ENCODE peak calls at places on chromosomes 5 and 9, in four cellular contexts. One of them, this sample, is unnamed.

GRCh38 chr9:20187318-20187717 is 398.5 kb upstream of the SLC24A2 start:
- DNase-seq in GM12891: no peak
- DNase-seq in GM12878: no peak
- DNase-seq in HepG2: no peak
- DNase-seq in this sample: no peak

GRCh38 chr5:74232281-74232680 is 408.2 kb downstream of the ENC1 start:
- DNase-seq in HepG2: no peak
- DNase-seq in GM12891: no peak
- DNase-seq in GM12878: no peak
- DNase-seq in this sample: no peak

GRCh38 chr5:154899107-154899816 is 38.7 kb downstream of the GEMIN5 start:
- DNase-seq in GM12878: no peak
- DNase-seq in HepG2: no peak
- DNase-seq in GM12891: no peak
- DNase-seq in this sample: no peak

GRCh38 chr9:110954822-110955291 is 83.4 kb downstream of the LPAR1 start:
- DNase-seq in GM12878: no peak
- DNase-seq in GM12891: no peak
- DNase-seq in HepG2: no peak
- DNase-seq in this sample: no peak

GRCh38 chr9:124205686-124206352 is 51.9 kb upstream of the NEK6 start:
- DNase-seq in HepG2: no peak
- DNase-seq in GM12878: no peak
- DNase-seq in GM12891: no peak
- DNase-seq in this sample: no peak

GRCh38 chr9:121837113-121838010 is 185.9 kb downstream of the DAB2IP start:
- DNase-seq in HepG2: no peak
- DNase-seq in GM12891: no peak
- DNase-seq in GM12878: no peak
- DNase-seq in this sample: no peak

GRCh38 chr9:111078391-111079038 is 40.2 kb upstream of the LPAR1 start:
- DNase-seq in GM12891: no peak
- DNase-seq in HepG2: no peak
- DNase-seq in GM12878: peak
- DNase-seq in this sample: no peak

GRCh38 chr9:36874261-36874660 is 159.8 kb downstream of the PAX5 start:
- DNase-seq in GM12878: no peak
- DNase-seq in GM12891: no peak
- DNase-seq in HepG2: no peak
- DNase-seq in this sample: peak

GRCh38 chr5:33850100-33850594 is 41.6 kb downstream of the ADAMTS12 start:
- DNase-seq in GM12891: peak
- DNase-seq in GM12878: peak
- DNase-seq in HepG2: peak
- DNase-seq in this sample: no peak

GRCh38 chr5:380701-381309 is 59.3 kb downstream of the AHRR start:
- DNase-seq in HepG2: no peak
- DNase-seq in GM12891: no peak
- DNase-seq in GM12878: no peak
- DNase-seq in this sample: peak

GRCh38 chr9:115850548-115851304 is 302.9 kb upstream of the PAPPA start:
- DNase-seq in GM12878: no peak
- DNase-seq in GM12891: no peak
- DNase-seq in HepG2: no peak
- DNase-seq in this sample: no peak

GRCh38 chr5:113213551-113213971 is 221.2 kb downstream of the TSSK1B start:
- DNase-seq in HepG2: no peak
- DNase-seq in GM12878: no peak
- DNase-seq in GM12891: no peak
- DNase-seq in this sample: no peak

GRCh38 chr9:137368431-137369110 is 54.4 kb downstream of the EXD3 start:
- DNase-seq in GM12878: no peak
- DNase-seq in GM12891: no peak
- DNase-seq in HepG2: no peak
- DNase-seq in this sample: peak

GRCh38 chr5:38591450-38591849 is 35.0 kb upstream of the LIFR start:
- DNase-seq in HepG2: no peak
- DNase-seq in GM12878: no peak
- DNase-seq in GM12891: no peak
- DNase-seq in this sample: no peak

GRCh38 chr9:123928471-123929176 is 1.3 kb downstream of the DENND1A start:
- DNase-seq in HepG2: no peak
- DNase-seq in GM12878: no peak
- DNase-seq in GM12891: no peak
- DNase-seq in this sample: no peak

GRCh38 chr5:137791387-137791786 is 37.2 kb upstream of the HNRNPA0 start:
- DNase-seq in GM12878: no peak
- DNase-seq in GM12891: no peak
- DNase-seq in HepG2: no peak
- DNase-seq in this sample: no peak

GRCh38 chr9:134629586-134630392 is 11.8 kb upstream of the COL5A1 start:
- DNase-seq in HepG2: no peak
- DNase-seq in GM12878: no peak
- DNase-seq in GM12891: no peak
- DNase-seq in this sample: peak

GRCh38 chr5:62299097-62299496 is 6.9 kb upstream of the KIF2A start:
- DNase-seq in HepG2: no peak
- DNase-seq in GM12891: no peak
- DNase-seq in GM12878: no peak
- DNase-seq in this sample: no peak

GRCh38 chr5:50874277-50874984 is 208.0 kb downstream of the PARP8 start:
- DNase-seq in HepG2: no peak
- DNase-seq in GM12891: no peak
- DNase-seq in GM12878: no peak
- DNase-seq in this sample: no peak

GRCh38 chr5:175814676-175815075 is 56.7 kb upstream of the CPLX2 start:
- DNase-seq in HepG2: no peak
- DNase-seq in GM12878: no peak
- DNase-seq in GM12891: no peak
- DNase-seq in this sample: peak

GRCh38 chr5:151611127-151611775 is 20.1 kb upstream of the FAT2 start:
- DNase-seq in GM12891: no peak
- DNase-seq in HepG2: no peak
- DNase-seq in GM12878: no peak
- DNase-seq in this sample: no peak

GRCh38 chr5:151614565-151614964 is 23.4 kb upstream of the FAT2 start:
- DNase-seq in GM12891: no peak
- DNase-seq in HepG2: no peak
- DNase-seq in GM12878: no peak
- DNase-seq in this sample: no peak

GRCh38 chr5:151608522-151608921 is 17.4 kb upstream of the FAT2 start:
- DNase-seq in HepG2: no peak
- DNase-seq in GM12878: no peak
- DNase-seq in GM12891: no peak
- DNase-seq in this sample: no peak

GRCh38 chr5:151615431-151615830 is 24.3 kb upstream of the FAT2 start:
- DNase-seq in GM12878: no peak
- DNase-seq in HepG2: no peak
- DNase-seq in GM12891: no peak
- DNase-seq in this sample: no peak

DNA sequence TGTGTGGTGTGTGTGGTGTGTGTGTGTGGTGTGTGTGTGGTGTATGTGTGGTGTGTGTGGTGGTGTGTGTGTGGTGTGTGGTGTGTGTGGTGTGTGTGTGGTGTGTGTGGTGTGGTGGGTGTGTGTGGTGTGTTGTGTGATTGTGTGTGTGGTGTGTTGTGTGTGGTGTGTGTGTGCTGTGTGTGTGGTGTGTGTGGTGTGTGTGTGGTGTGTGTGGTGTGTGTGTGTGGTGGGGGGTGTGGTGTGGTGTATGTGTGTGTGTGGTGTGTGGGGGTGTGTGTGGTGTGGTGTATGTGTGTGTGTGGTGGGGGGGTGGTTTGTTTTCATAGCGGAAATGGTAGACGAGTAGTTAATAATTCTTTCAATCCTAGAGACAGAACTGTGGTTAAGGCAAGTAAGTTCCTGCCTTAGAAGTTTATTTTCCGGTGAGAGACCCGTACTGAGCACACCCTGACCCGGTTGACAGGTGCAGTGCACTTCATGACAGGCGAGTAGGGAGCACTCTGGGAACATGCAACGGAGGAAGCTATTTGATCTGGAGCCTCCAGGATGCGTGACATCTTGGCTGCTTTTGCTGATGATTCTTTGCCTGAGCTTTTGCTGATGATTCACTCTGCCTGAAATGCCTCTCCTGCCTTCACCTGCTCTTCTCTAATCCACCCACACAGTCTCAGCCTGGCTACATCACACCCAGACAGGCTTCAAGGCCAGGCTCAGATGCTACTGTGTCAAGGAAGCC is 21.7 kb upstream of the FAT2 start:
- DNase-seq in GM12878: peak
- DNase-seq in HepG2: no peak
- DNase-seq in GM12891: peak
- DNase-seq in this sample: no peak
- TF ChIP-seq POLR2AphosphoS5 in GM12878: no peak
- TF ChIP-seq POLR2AphosphoS5 in HepG2: no peak
- TF ChIP-seq POLR2AphosphoS5 in GM12891: no peak
- TF ChIP-seq POLR2AphosphoS5 in this sample: no peak

GRCh38 chr5:140548300-140548688 is 832 bp downstream of the EIF4EBP3 start:
- DNase-seq in GM12878: no peak
- DNase-seq in GM12891: no peak
- DNase-seq in HepG2: no peak
- DNase-seq in this sample: no peak

GRCh38 chr5:140546851-140547507 is 483 bp upstream of the EIF4EBP3 start:
- DNase-seq in GM12891: no peak
- DNase-seq in GM12878: no peak
- DNase-seq in HepG2: peak
- DNase-seq in this sample: peak

GRCh38 chr5:140549237-140550144 is 2.0 kb downstream of the EIF4EBP3 start:
- DNase-seq in GM12878: no peak
- DNase-seq in HepG2: no peak
- DNase-seq in GM12891: no peak
- DNase-seq in this sample: no peak

GRCh38 chr5:140548791-140549190 is 1.3 kb downstream of the EIF4EBP3 start:
- DNase-seq in HepG2: no peak
- DNase-seq in GM12878: no peak
- DNase-seq in GM12891: no peak
- DNase-seq in this sample: no peak

DNA sequence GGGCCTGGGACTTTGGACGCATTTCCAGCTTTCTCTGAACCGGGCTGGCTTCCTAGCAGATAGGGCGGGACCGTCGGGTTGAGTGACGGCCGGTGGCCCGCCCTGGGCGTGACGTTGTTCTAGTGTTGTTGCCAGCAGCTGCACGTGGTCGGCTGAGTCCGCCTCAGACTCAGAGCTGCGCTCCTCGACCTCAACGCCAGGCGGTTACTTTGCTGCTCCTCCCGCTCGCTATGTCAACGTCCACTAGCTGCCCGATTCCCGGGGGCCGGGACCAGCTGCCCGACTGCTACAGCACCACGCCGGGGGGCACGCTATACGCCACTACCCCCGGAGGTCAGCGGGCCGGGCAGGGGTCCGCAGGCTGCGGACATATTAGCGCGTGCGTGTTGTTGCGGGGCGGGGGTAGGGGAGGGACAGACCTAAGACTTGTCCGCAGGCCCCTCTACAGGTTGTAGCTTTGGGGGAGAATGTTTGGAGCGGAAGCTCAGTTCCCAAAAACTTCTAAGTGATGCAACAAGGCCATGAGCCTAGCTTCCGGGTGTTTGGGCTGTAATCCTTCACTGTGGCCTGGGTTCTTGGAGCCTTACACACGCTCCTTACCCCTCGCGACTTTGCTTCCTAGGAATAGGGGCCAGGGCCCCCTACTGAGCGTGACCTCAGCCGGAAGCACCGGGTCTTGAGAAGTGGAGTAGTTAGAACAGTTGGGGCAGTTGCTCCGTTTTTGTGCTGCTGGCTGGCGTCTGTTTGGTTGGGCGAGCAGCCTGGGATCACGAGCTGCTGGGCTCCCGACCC is at the start of gene EIF4EBP3:
- DNase-seq in GM12891: peak
- DNase-seq in HepG2: peak
- DNase-seq in GM12878: peak
- DNase-seq in this sample: peak
- TF ChIP-seq POLR2A in GM12891: peak
- TF ChIP-seq POLR2A in HepG2: peak
- TF ChIP-seq POLR2A in GM12878: peak
- TF ChIP-seq POLR2A in this sample: peak

GRCh38 chr9:88732128-88732527 is 197.2 kb downstream of the NXNL2 start:
- DNase-seq in GM12878: no peak
- DNase-seq in GM12891: no peak
- DNase-seq in HepG2: no peak
- DNase-seq in this sample: no peak
- TF ChIP-seq POLR2AphosphoS5 in GM12878: no peak
- TF ChIP-seq POLR2AphosphoS5 in GM12891: no peak
- TF ChIP-seq POLR2AphosphoS5 in HepG2: no peak
- TF ChIP-seq POLR2AphosphoS5 in this sample: no peak

GRCh38 chr9:94030318-94031179 is 53.7 kb upstream of the PTPDC1 start:
- DNase-seq in HepG2: peak
- DNase-seq in GM12878: peak
- DNase-seq in GM12891: peak
- DNase-seq in this sample: peak
- TF ChIP-seq POLR2A in HepG2: peak
- TF ChIP-seq POLR2A in GM12878: peak
- TF ChIP-seq POLR2A in GM12891: peak
- TF ChIP-seq POLR2A in this sample: no peak

GRCh38 chr5:177484902-177485549 is 11.6 kb upstream of the DBN1 start:
- DNase-seq in GM12878: no peak
- DNase-seq in GM12891: no peak
- DNase-seq in HepG2: no peak
- DNase-seq in this sample: peak

GRCh38 chr5:177486256-177486655 is 11.1 kb downstream of the PDLIM7 start:
- DNase-seq in GM12891: no peak
- DNase-seq in GM12878: no peak
- DNase-seq in HepG2: no peak
- DNase-seq in this sample: no peak

GRCh38 chr5:177482359-177482795 is 8.9 kb upstream of the DBN1 start:
- DNase-seq in HepG2: no peak
- DNase-seq in GM12878: no peak
- DNase-seq in GM12891: no peak
- DNase-seq in this sample: peak

GRCh38 chr5:177483042-177483441 is 9.6 kb upstream of the DBN1 start:
- DNase-seq in HepG2: no peak
- DNase-seq in GM12891: no peak
- DNase-seq in GM12878: no peak
- DNase-seq in this sample: peak

GRCh38 chr5:177483994-177484901 is 10.8 kb upstream of the DBN1 start:
- DNase-seq in GM12891: no peak
- DNase-seq in HepG2: no peak
- DNase-seq in GM12878: no peak
- DNase-seq in this sample: peak
- TF ChIP-seq POLR2AphosphoS5 in GM12891: peak
- TF ChIP-seq POLR2AphosphoS5 in HepG2: no peak
- TF ChIP-seq POLR2AphosphoS5 in GM12878: no peak
- TF ChIP-seq POLR2AphosphoS5 in this sample: no peak

GRCh38 chr5:177607452-177608192 is 7.7 kb downstream of the B4GALT7 start:
- DNase-seq in HepG2: peak
- DNase-seq in GM12891: peak
- DNase-seq in GM12878: no peak
- DNase-seq in this sample: peak
- TF ChIP-seq POLR2A in HepG2: no peak
- TF ChIP-seq POLR2A in GM12891: no peak
- TF ChIP-seq POLR2A in GM12878: no peak
- TF ChIP-seq POLR2A in this sample: no peak

GRCh38 chr5:134738133-134738962 is at the start of gene CAMLG:
- DNase-seq in GM12891: peak
- DNase-seq in HepG2: peak
- DNase-seq in GM12878: peak
- DNase-seq in this sample: peak
- TF ChIP-seq POLR2AphosphoS5 in GM12891: peak
- TF ChIP-seq POLR2AphosphoS5 in HepG2: peak
- TF ChIP-seq POLR2AphosphoS5 in GM12878: peak
- TF ChIP-seq POLR2AphosphoS5 in this sample: peak